ENCODE peak calls at places on chromosomes 5 and 9, in eight cellular contexts. M is GM12878; P is naive thymus-derived CD8-positive, alpha-beta T cell; V is SW480; X is CD8-positive, alpha-beta memory T cell; K is tibial artery; D is IMR-90; B is neuronal stem cell. A is an unnamed sample.

GRCh38 chr9:8895498-8896224 is 1096.1 kb upstream of the DMAC1 start:
- DNase-seq in M (no peak), P (no peak), V (peak), X (no peak), K (no peak), D (peak), B (peak), A (no peak)

GRCh38 chr9:125190371-125190801 is 783 bp upstream of the PPP6C start:
- DNase-seq in M (no peak), P (no peak), V (no peak), X (no peak), K (no peak), D (no peak), B (no peak), A (no peak)

GRCh38 chr5:36523450-36523849 is 83.0 kb upstream of the SLC1A3 start:
- DNase-seq in M (no peak), P (no peak), V (no peak), X (no peak), K (no peak), D (no peak), B (no peak), A (no peak)

GRCh38 chr5:148739524-148739923 is 85.2 kb upstream of the HTR4 start:
- DNase-seq in M (no peak), P (no peak), V (no peak), X (no peak), K (no peak), D (peak), B (no peak), A (no peak)

GRCh38 chr9:136832581-136832980 is 9.7 kb upstream of the AJM1 start:
- DNase-seq in M (no peak), P (no peak), V (no peak), X (no peak), K (no peak), D (no peak), B (no peak), A (no peak)

GRCh38 chr9:95937131-95937530 is 61.6 kb downstream of the ERCC6L2 start:
- DNase-seq in M (no peak), P (no peak), V (peak), X (no peak), K (no peak), D (no peak), B (no peak), A (no peak)

GRCh38 chr5:123035320-123035949 is 1.1 kb downstream of the PPIC start:
- DNase-seq in M (no peak), P (no peak), V (peak), X (no peak), K (peak), D (peak), B (peak), A (no peak)

GRCh38 chr5:141902416-141902815 is 21.3 kb upstream of the DELE1 start:
- DNase-seq in M (no peak), P (no peak), V (no peak), X (no peak), K (no peak), D (no peak), B (no peak), A (no peak)

GRCh38 chr5:107704686-107705389 is 34.1 kb upstream of the EFNA5 start:
- DNase-seq in M (no peak), P (no peak), V (no peak), X (no peak), K (no peak), D (no peak), B (no peak), A (no peak)

GRCh38 chr5:120655828-120656435 is 191.8 kb downstream of the PRR16 start:
- DNase-seq in M (no peak), P (no peak), V (peak), X (no peak), K (no peak), D (peak), B (peak), A (no peak)

GRCh38 chr5:109105631-109106267 is 304.0 kb downstream of the PJA2 start:
- DNase-seq in M (no peak), P (no peak), V (no peak), X (no peak), K (no peak), D (peak), B (no peak), A (no peak)

GRCh38 chr9:68970150-68970549 is 43.8 kb downstream of the PRKACG start:
- DNase-seq in M (no peak), P (no peak), V (no peak), X (no peak), K (no peak), D (no peak), B (no peak), A (no peak)

GRCh38 chr5:106459541-106459940 is 1211.2 kb downstream of the EFNA5 start:
- DNase-seq in M (no peak), P (no peak), V (no peak), X (no peak), K (no peak), D (no peak), B (no peak), A (no peak)

GRCh38 chr9:87499455-87500015 is 1.9 kb downstream of the DAPK1 start:
- DNase-seq in M (no peak), P (no peak), V (no peak), X (no peak), K (no peak), D (no peak), B (no peak), A (no peak)

GRCh38 chr9:131747352-131747751 is 7.5 kb upstream of the RAPGEF1 start:
- DNase-seq in M (no peak), P (peak), V (peak), X (no peak), K (no peak), D (peak), B (no peak), A (peak)

GRCh38 chr5:56845277-56845676 is 29.9 kb downstream of the MAP3K1 start:
- DNase-seq in M (no peak), P (no peak), V (no peak), X (no peak), K (no peak), D (no peak), B (no peak), A (no peak)

GRCh38 chr5:76082790-76083554 is at the start of gene SV2C:
- DNase-seq in M (no peak), P (no peak), V (peak), X (no peak), K (no peak), D (no peak), B (peak), A (no peak)

GRCh38 chr9:72807765-72808445 is 144.9 kb downstream of the ALDH1A1 start:
- DNase-seq in M (no peak), P (no peak), V (no peak), X (no peak), K (no peak), D (no peak), B (no peak), A (no peak)

GRCh38 chr9:14309403-14309802 is 4.5 kb downstream of the NFIB start:
- DNase-seq in M (no peak), P (no peak), V (peak), X (no peak), K (no peak), D (peak), B (no peak), A (no peak)

GRCh38 chr5:73483676-73484075 is 14.6 kb upstream of the BTF3 start:
- DNase-seq in M (no peak), P (no peak), V (no peak), X (no peak), K (no peak), D (no peak), B (no peak), A (no peak)

GRCh38 chr5:2014058-2014610 is 131.4 kb upstream of the IRX4 start:
- DNase-seq in M (no peak), P (no peak), V (no peak), X (no peak), K (no peak), D (no peak), B (no peak), A (no peak)

GRCh38 chr5:103132684-103133083 is 12.6 kb downstream of the PPIP5K2 start:
- DNase-seq in M (no peak), P (no peak), V (no peak), X (no peak), K (no peak), D (no peak), B (no peak), A (no peak)